ENCODE peak calls at places on chromosomes 3 and 15, in four cellular contexts. Y is HS-5, V is H7, M is cardiac muscle cell. L is an unnamed sample.

GRCh38 chr15:87792250-87793030 is 464.1 kb downstream of the NTRK3 start:
- DNase-seq in M (no peak), V (no peak), Y (no peak), L (no peak)

GRCh38 chr3:139979991-139980390 is 45.0 kb downstream of the CLSTN2 start:
- DNase-seq in Y (no peak), V (no peak), M (no peak), L (no peak)

GRCh38 chr15:90862964-90863721 is 5.2 kb upstream of the FURIN start:
- DNase-seq in V (no peak), Y (no peak), M (no peak), L (no peak)

GRCh38 chr15:64476550-64476949 is 16.2 kb downstream of the ZNF609 start:
- DNase-seq in Y (no peak), V (no peak), M (no peak), L (no peak)

GRCh38 chr3:172186607-172187006 is 147.2 kb downstream of the FNDC3B start:
- DNase-seq in M (no peak), V (no peak), Y (no peak), L (no peak)

GRCh38 chr15:96052572-96053038 is 277.9 kb upstream of the NR2F2 start:
- DNase-seq in Y (no peak), M (peak; percentile 11), V (no peak), L (no peak)

GRCh38 chr3:60147249-60147648 is 1097.4 kb upstream of the CFAP20DC start:
- DNase-seq in M (no peak), V (no peak), Y (no peak), L (no peak)

GRCh38 chr3:125062904-125063618 is 7.3 kb upstream of the HEG1 start:
- DNase-seq in V (no peak), M (peak; percentile 57), Y (peak; percentile 98), L (peak; percentile 97)

L was measured in Caco-2.